ENCODE peak calls at places on chromosomes 11 and 22, in four cellular contexts. R is psoas muscle, E is fibroblast of mammary gland, T is pancreas. A is an unnamed sample.
A peak's percentile ranks its signal among the peaks of the same experiment; 100 is the strongest.

GRCh38 chr11:20876738-20877137 is 207.4 kb downstream of the NELL1 start:
- DNase-seq in T (no peak), E (no peak), R (no peak), A (no peak)

GRCh38 chr11:10333490-10333889 is 28.6 kb downstream of the ADM start:
- DNase-seq in R (no peak), T (no peak), E (no peak), A (no peak)

GRCh38 chr22:32411388-32411787 is 659 bp downstream of the RTCB start:
- DNase-seq in R (no peak), T (no peak), E (peak; percentile 23), A (no peak)

GRCh38 chr11:120626791-120627190 is 115.2 kb downstream of the GRIK4 start:
- DNase-seq in R (no peak), T (no peak), E (no peak), A (no peak)

GRCh38 chr11:62682518-62682917 is 3.6 kb upstream of the UBXN1 start:
- DNase-seq in E (no peak), T (no peak), R (no peak), A (no peak)

GRCh38 chr11:96055706-96056387 is 131.9 kb upstream of the MTMR2 start:
- DNase-seq in T (no peak), R (no peak), E (peak; percentile 72), A (no peak)

GRCh38 chr11:71329165-71329510 is 76.8 kb upstream of the SHANK2 start:
- DNase-seq in T (no peak), R (no peak), E (no peak), A (peak; percentile 22)

GRCh38 chr11:48354677-48355076 is 11.6 kb downstream of the OR4C5 start:
- DNase-seq in E (no peak), R (no peak), T (no peak), A (no peak)

GRCh38 chr11:90646706-90647105 is 423.9 kb upstream of the CHORDC1 start:
- DNase-seq in R (no peak), T (no peak), E (no peak), A (no peak)

GRCh38 chr11:57482782-57483569 is 22.6 kb downstream of the RTN4RL2 start:
- DNase-seq in E (peak; percentile 35), R (peak; percentile 47), T (peak; percentile 14), A (no peak)
- H3K4me3 ChIP-seq in E (peak overlapping the region; percentile 37), R (peak overlapping the region; percentile 61), T (no peak overlapping the region), A (no peak overlapping the region)

DNA sequence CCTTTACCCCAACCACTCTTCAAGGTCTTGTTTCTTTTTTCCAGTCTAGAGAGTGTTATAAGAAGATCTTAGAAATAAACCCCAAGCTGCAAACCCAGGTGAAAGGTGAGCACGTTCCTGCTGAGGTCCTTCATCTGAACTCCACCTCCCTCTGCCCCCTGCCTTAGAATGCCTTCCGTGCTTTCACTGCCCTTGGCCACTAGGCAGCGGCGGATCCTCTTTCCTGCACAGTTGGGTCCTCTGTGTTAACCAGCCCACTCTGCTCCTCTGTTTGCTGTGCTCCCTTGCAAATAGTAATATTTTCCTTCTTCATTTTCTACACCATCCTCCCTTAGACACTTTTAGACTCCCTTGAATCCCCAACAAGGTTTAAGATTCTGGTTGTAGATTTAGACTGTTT is 24.3 kb downstream of the TTC12 start:
- DNase-seq in T (no peak), E (no peak), R (no peak), A (no peak)
- TF ChIP-seq CTCF in T (no peak), E (no peak), R (no peak), A (no peak)

GRCh38 chr11:126346586-126346940 is 8.9 kb upstream of the ST3GAL4 start:
- DNase-seq in R (no peak), T (no peak), E (no peak), A (no peak)

GRCh38 chr11:126345759-126346585 is 9.5 kb upstream of the ST3GAL4 start:
- DNase-seq in R (peak; percentile 60), E (peak; percentile 88), T (peak; percentile 74), A (no peak)

GRCh38 chr11:126345283-126345682 is 10.2 kb upstream of the ST3GAL4 start:
- DNase-seq in R (no peak), E (no peak), T (no peak), A (no peak)

GRCh38 chr11:126348806-126349582 is 6.5 kb upstream of the ST3GAL4 start:
- DNase-seq in R (no peak), E (peak; percentile 74), T (no peak), A (no peak)

GRCh38 chr11:126347751-126348628 is 7.5 kb upstream of the ST3GAL4 start:
- DNase-seq in E (no peak), R (no peak), T (no peak), A (no peak)
- H3K4me3 ChIP-seq in E (no peak overlapping the region), R (no peak overlapping the region), T (no peak overlapping the region), A (no peak overlapping the region)

GRCh38 chr11:88281317-88281712 is 56.2 kb downstream of the CTSC start:
- DNase-seq in T (no peak), R (no peak), E (peak; percentile 23), A (no peak)
- TF ChIP-seq CTCF in T (no peak), R (peak; percentile 4), E (peak; percentile 17), A (peak; percentile 20)

GRCh38 chr11:2929880-2930704 is 872 bp upstream of the PHLDA2 start:
- DNase-seq in E (peak; percentile 62), R (peak; percentile 40), T (peak; percentile 43), A (no peak)

GRCh38 chr11:2929511-2929879 is 275 bp upstream of the PHLDA2 start:
- DNase-seq in T (peak; percentile 35), E (peak; percentile 70), R (peak; percentile 66), A (no peak)

GRCh38 chr11:2931771-2932738 is 2.8 kb upstream of the PHLDA2 start:
- DNase-seq in E (no peak), R (no peak), T (peak; percentile 4), A (no peak)

GRCh38 chr11:2931416-2931746 is 2.2 kb upstream of the PHLDA2 start:
- DNase-seq in T (no peak), E (no peak), R (no peak), A (no peak)

GRCh38 chr11:2930705-2931415 is 1.6 kb upstream of the PHLDA2 start:
- DNase-seq in E (peak; percentile 29), R (peak; percentile 50), T (peak; percentile 87), A (peak; percentile 70)
- H3K4me3 ChIP-seq in E (peak overlapping the region; percentile 28), R (peak overlapping the region; percentile 65), T (peak overlapping the region; percentile 8), A (peak overlapping the region; percentile 51)

DNA sequence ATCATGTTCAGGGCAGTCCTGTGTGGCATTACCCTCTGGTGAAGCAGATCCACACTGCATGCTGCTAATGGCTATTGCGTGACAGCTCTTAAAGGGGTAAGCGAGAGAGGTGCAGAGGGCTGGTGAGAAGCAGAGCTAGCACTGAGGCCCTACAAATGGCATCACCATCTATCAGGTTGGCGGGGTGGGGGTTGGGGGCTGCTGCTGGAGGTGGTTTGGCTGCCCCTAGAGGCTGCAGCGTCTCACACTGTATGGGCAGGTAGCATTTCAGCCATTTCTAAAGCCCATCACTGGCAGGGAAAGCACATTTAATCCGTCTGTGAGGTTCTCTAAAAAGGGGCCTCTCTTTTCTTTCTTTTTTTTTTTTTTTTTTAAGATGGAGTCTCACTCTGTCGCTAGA is 16.8 kb upstream of the TMA7B start:
- DNase-seq in R (no peak), T (no peak), E (no peak), A (no peak)
- TF ChIP-seq CTCF in R (no peak), T (no peak), E (no peak), A (no peak)

GRCh38 chr11:43419460-43419859 is 60.7 kb downstream of the TTC17 start:
- DNase-seq in E (peak; percentile 52), T (no peak), R (no peak), A (peak; percentile 7)

GRCh38 chr11:43418197-43418596 is 59.5 kb downstream of the TTC17 start:
- DNase-seq in T (no peak), R (no peak), E (no peak), A (no peak)
- H3K4me3 ChIP-seq in T (no peak overlapping the region), R (no peak overlapping the region), E (no peak overlapping the region), A (no peak overlapping the region)

GRCh38 chr11:101914737-101915426 is at the start of gene CEP126:
- DNase-seq in E (peak; percentile 93), T (peak; percentile 83), R (peak; percentile 94), A (peak; percentile 59)
- TF ChIP-seq CTCF in E (peak; percentile 33), T (no peak), R (peak; percentile 23), A (peak; percentile 48)

DNA sequence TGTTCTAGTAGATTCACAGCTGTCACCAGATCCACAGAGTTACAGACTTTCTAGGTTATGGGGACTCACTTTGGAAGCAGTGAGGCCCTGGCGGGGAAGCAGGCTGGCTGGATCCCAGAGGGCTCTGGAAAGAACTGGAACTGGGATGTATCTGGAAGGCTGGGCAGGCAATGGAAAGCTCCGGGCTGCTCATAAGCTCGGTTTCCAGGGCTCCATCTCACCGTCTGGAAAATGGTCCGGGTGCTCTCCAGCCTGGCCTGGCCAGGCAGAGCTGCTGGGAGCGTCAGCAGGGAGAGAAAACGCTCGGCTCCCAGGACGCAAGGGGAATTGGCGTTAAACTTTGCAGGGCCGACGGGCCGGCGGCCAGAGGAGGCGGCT is 339 bp upstream of the SEZ6L start:
- DNase-seq in E (no peak), R (peak; percentile 17), T (no peak), A (no peak)
- H3K4me3 ChIP-seq in E (no peak overlapping the region), R (peak overlapping the region; percentile 61), T (no peak overlapping the region), A (no peak overlapping the region)